ENCODE peak calls at places on chromosomes 16 and 17, in six cellular contexts. Q, C, K, U, B and D are unnamed samples.
A peak's percentile ranks its signal among the peaks of the same experiment; 100 is the strongest.

GRCh38 chr17:42848093-42848492 is 2.9 kb upstream of the AOC3 start:
- DNase-seq in Q (no peak), C (no peak), K (no peak), U (no peak), B (no peak), D (no peak)

GRCh38 chr16:53509906-53510703 is 7.1 kb upstream of the AKTIP start:
- DNase-seq in Q (peak; percentile 83), C (peak; percentile 73), K (peak; percentile 76), U (peak; percentile 65), B (peak; percentile 65), D (no peak)

GRCh38 chr16:2825049-2825742 is 4.9 kb upstream of the ZG16B start:
- DNase-seq in Q (peak; percentile 56), C (no peak), K (no peak), U (no peak), B (no peak), D (no peak)

GRCh38 chr17:76822184-76822778 is 45.9 kb upstream of the MGAT5B start:
- DNase-seq in Q (no peak), C (no peak), K (no peak), U (no peak), B (no peak), D (no peak)

GRCh38 chr17:49979748-49980479 is 10.9 kb downstream of the DLX4 start:
- DNase-seq in Q (no peak), C (no peak), K (no peak), U (no peak), B (no peak), D (no peak)

GRCh38 chr17:69880591-69881112 is 194.4 kb upstream of the KCNJ16 start:
- DNase-seq in Q (no peak), C (no peak), K (no peak), U (no peak), B (no peak), D (no peak)

GRCh38 chr17:15441315-15441714 is 26.1 kb downstream of the CDRT4 start:
- DNase-seq in Q (peak; percentile 2), C (no peak), K (no peak), U (no peak), B (no peak), D (no peak)

GRCh38 chr17:79459003-79459655 is 151.7 kb downstream of the RBFOX3 start:
- DNase-seq in Q (no peak), C (no peak), K (no peak), U (no peak), B (no peak), D (no peak)

GRCh38 chr16:49875812-49876715 is 20.2 kb upstream of the ZNF423 start:
- DNase-seq in Q (no peak), C (no peak), K (no peak), U (no peak), B (no peak), D (no peak)

GRCh38 chr17:42675984-42676423 is 790 bp downstream of the PLEKHH3 start:
- DNase-seq in Q (peak; percentile 87), C (peak; percentile 56), K (peak; percentile 53), U (peak; percentile 47), B (peak; percentile 54), D (no peak)

GRCh38 chr16:586645-587590 is 2.9 kb upstream of the RAB40C start:
- DNase-seq in Q (no peak), C (no peak), K (no peak), U (no peak), B (no peak), D (no peak)

GRCh38 chr16:72853575-72853974 is 194.4 kb downstream of the ZFHX3 start:
- DNase-seq in Q (no peak), C (no peak), K (no peak), U (no peak), B (no peak), D (no peak)

GRCh38 chr17:4098516-4099209 is 44.2 kb downstream of the ZZEF1 start:
- DNase-seq in Q (no peak), C (no peak), K (no peak), U (no peak), B (no peak), D (no peak)

GRCh38 chr16:21101631-21102420 is 48.8 kb downstream of the DNAH3 start:
- DNase-seq in Q (no peak), C (no peak), K (peak; percentile 19), U (peak; percentile 10), B (no peak), D (no peak)

GRCh38 chr17:22268214-22268911 is 576.0 kb downstream of the KCNJ18 start:
- DNase-seq in Q (no peak), C (no peak), K (no peak), U (no peak), B (no peak), D (no peak)

GRCh38 chr17:17180141-17180603 is 26.0 kb downstream of the PLD6 start:
- DNase-seq in Q (no peak), C (peak; percentile 41), K (no peak), U (no peak), B (no peak), D (no peak)

GRCh38 chr17:58969156-58969555 is 137.5 kb downstream of the TRIM37 start:
- DNase-seq in Q (no peak), C (no peak), K (no peak), U (no peak), B (no peak), D (no peak)

GRCh38 chr16:31006086-31006385 is 4.4 kb downstream of the STX1B start:
- DNase-seq in Q (no peak), C (no peak), K (no peak), U (no peak), B (no peak), D (no peak)

GRCh38 chr17:36188891-36189306 is 7.7 kb downstream of the CCL3L1 start:
- DNase-seq in Q (no peak), C (peak; percentile 56), K (peak; percentile 38), U (no peak), B (no peak), D (no peak)

GRCh38 chr17:7884581-7885356 is 3.8 kb upstream of the CHD3 start:
- DNase-seq in Q (no peak), C (no peak), K (peak; percentile 51), U (no peak), B (no peak), D (no peak)

GRCh38 chr17:21814776-21815175 is 122.5 kb downstream of the KCNJ18 start:
- DNase-seq in Q (no peak), C (no peak), K (no peak), U (no peak), B (no peak), D (no peak)

GRCh38 chr16:11726008-11726407 is 16.6 kb downstream of the TXNDC11 start:
- DNase-seq in Q (no peak), C (no peak), K (no peak), U (no peak), B (no peak), D (no peak)

GRCh38 chr17:21213491-21214014 is 408 bp downstream of the TMEM11 start:
- DNase-seq in Q (peak; percentile 71), C (peak; percentile 25), K (no peak), U (no peak), B (no peak), D (peak; percentile 25)

GRCh38 chr17:49104511-49105074 is 28.0 kb upstream of the B4GALNT2 start:
- DNase-seq in Q (no peak), C (no peak), K (no peak), U (no peak), B (no peak), D (no peak)

GRCh38 chr16:86766700-86767099 is 188.4 kb downstream of the FOXL1 start:
- DNase-seq in Q (no peak), C (no peak), K (no peak), U (no peak), B (no peak), D (no peak)

GRCh38 chr17:56593073-56593740 is at the start of gene NOG:
- DNase-seq in Q (no peak), C (peak; percentile 45), K (peak; percentile 40), U (peak; percentile 63), B (no peak), D (no peak)

GRCh38 chr17:32333187-32333586 is 8.8 kb downstream of the C17orf75 start:
- DNase-seq in Q (no peak), C (no peak), K (no peak), U (no peak), B (no peak), D (no peak)

DNA sequence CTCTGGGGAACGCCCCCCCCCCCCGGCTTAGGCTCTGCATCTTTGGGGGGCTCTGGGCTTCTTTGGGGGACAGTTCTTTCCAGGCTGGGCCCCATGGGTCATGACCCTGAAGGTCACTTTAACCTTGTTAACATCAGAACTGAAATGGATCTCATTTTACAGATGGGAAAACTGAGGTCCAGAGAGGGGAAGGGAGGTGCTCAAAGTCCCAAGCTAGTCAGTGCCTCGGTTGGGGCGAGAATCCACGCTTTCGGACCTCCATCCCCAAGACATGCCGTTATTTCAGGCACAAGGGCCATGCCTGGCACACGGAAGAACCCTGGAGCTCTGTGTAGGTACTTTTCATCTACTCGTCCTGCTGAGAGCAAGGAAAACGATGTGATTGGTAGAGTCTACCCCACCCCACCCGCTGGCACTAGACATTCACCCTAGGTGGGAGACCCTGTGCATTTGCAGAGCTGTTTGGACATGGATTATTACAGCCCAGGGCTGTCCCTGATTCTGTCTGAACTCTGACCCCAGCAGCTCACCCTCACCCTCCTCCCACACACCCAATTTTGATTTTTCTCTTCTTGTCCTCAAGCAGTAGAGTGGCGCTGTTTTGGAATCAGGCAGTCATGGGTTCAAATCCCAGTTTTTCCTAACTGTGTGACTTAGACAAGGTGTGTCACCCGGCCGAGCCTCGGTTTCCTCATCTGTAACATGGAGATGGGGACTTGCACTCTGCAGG is 155.1 kb upstream of the CDC42EP4 start:
- DNase-seq in Q (no peak), C (no peak), K (no peak), U (no peak), B (no peak), D (no peak)
- TF ChIP-seq CTCF in Q (no peak), C (no peak), K (no peak), U (no peak), B (no peak), D (no peak)

GRCh38 chr16:67177743-67178699 is 5.7 kb downstream of the MATCAP1 start:
- DNase-seq in Q (peak; percentile 83), C (no peak), K (peak; percentile 68), U (peak; percentile 48), B (no peak), D (no peak)
- TF ChIP-seq CTCF in Q (no peak), C (no peak), K (no peak), U (no peak), B (peak; percentile 10), D (no peak)

GRCh38 chr17:33562792-33563191 is 269.7 kb upstream of the ASIC2 start:
- DNase-seq in Q (no peak), C (no peak), K (no peak), U (no peak), B (no peak), D (no peak)
- TF ChIP-seq CTCF in Q (no peak), C (no peak), K (no peak), U (no peak), B (no peak), D (no peak)

DNA sequence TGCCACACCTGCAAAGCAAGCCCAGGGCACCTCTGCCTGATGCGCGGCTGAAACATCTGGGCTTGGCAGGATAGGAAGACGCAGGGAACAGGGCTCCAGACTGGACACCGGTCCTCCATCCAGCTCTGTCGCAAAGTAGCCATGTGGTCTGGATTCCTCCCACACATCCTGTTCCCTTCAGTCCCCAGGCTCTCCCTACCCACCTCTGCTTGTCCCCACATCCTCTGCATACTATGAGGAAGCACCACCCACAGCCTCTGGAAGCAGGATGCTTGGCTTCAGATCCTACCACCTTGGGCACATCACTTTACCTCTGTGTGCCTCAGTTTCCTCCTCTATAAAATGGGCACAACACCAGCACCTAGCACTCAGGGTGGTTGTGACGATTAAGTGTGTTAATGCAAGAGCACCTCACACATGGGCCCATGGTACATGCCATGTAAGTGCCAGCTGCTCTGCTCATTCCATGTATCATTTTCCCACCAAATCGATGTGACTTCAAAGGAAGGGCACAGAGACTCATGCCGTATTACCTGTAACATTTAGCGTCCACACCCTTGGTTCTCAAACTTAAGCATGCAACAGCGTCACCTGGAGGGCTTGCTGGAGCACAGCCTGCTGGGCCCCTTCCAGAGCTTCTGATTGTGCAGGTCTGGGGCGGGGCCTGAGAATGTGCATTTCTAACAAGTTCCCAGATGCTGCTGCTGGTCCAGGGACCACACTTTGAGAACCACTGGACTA is 138.6 kb upstream of the SDK2 start:
- DNase-seq in Q (no peak), C (no peak), K (no peak), U (no peak), B (no peak), D (no peak)
- TF ChIP-seq CTCF in Q (no peak), C (no peak), K (no peak), U (no peak), B (no peak), D (no peak)